ENCODE peak calls at places on chromosomes 7 and 10, in eight cellular contexts. T, R, V, C, J, E, L and N are unnamed samples. For H3K9me3, the result is how much of the 10 kb centered on the place peaks cover.

GRCh38 chr7:5283421-5284303 is 919 bp downstream of the SLC29A4 start:
- DNase-seq in T (peak), R (no peak), V (no peak), C (no peak), J (no peak), E (no peak), L (no peak), N (no peak)

GRCh38 chr10:110989016-110989415 is 69.6 kb downstream of the SHOC2 start:
- DNase-seq in T (no peak), R (no peak), V (no peak), C (peak), J (no peak), E (no peak), L (no peak), N (no peak)

GRCh38 chr10:69152002-69152401 is 28.0 kb downstream of the VPS26A start:
- DNase-seq in T (no peak), R (no peak), V (no peak), C (no peak), J (no peak), E (no peak), L (no peak), N (no peak)

GRCh38 chr7:105279688-105280007 is 109.1 kb downstream of the SRPK2 start:
- DNase-seq in T (no peak), R (no peak), V (no peak), C (no peak), J (no peak), E (no peak), L (no peak), N (no peak)

GRCh38 chr7:108203433-108204002 is 73.4 kb upstream of the LAMB4 start:
- DNase-seq in T (no peak), R (peak), V (peak), C (no peak), J (peak), E (no peak), L (no peak), N (no peak)

GRCh38 chr7:11527707-11528106 is 304.3 kb downstream of the THSD7A start:
- DNase-seq in T (no peak), R (no peak), V (no peak), C (no peak), J (no peak), E (no peak), L (no peak), N (no peak)

GRCh38 chr7:85972504-85973141 is 671.1 kb upstream of the GRM3 start:
- DNase-seq in T (no peak), R (no peak), V (no peak), C (no peak), J (no peak), E (no peak), L (no peak), N (no peak)

GRCh38 chr10:102632394-102633062 is 11.8 kb upstream of the TRIM8 start:
- DNase-seq in T (peak), R (peak), V (no peak), C (no peak), J (no peak), E (no peak), L (no peak), N (no peak)

GRCh38 chr10:49598986-49599385 is 11.1 kb upstream of the SLC18A3 start:
- DNase-seq in T (no peak), R (no peak), V (no peak), C (no peak), J (no peak), E (no peak), L (no peak), N (peak)

GRCh38 chr7:22669692-22670421 is 57.1 kb upstream of the IL6 start:
- DNase-seq in T (no peak), R (no peak), V (no peak), C (no peak), J (no peak), E (no peak), L (no peak), N (no peak)

GRCh38 chr7:130700760-130701159 is 14.4 kb upstream of the TSGA13 start:
- DNase-seq in T (no peak), R (no peak), V (no peak), C (no peak), J (no peak), E (no peak), L (no peak), N (no peak)

DNA sequence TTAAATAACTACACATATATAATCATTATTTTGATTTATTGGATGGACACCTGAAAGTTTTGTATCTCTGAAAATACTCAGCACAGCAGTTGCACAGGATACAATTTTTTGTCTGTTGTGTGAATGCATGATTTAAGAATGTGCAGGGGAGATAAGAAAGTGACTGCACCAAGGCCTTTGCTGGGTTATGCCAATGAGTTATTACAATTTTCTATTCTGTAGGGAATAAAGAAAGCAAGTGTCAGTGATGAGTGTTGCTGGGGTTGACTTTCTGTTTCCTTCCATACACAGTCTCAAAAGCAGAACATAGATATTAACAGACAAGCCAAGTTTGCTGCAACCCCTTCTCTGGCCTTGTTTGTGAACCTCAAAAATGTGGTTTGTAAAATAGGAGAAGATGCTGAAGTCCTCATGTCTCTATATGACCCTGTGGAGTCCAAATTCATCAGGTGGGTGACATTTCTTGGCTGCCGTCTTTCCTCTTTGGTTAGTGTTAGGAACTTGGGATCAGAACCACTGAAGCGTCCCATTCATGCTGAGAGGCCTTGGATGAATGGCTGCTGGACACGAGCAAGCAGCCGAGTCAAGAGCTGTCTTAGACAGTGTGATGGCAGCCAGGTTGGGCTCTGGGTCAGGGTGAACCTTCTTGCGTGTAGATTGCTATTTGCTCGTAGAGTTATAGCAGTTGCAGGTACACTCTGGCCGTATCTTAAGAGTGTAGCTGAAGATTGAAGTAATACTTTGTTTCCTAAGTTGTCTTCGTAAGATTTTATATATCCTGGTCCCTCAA is 92.8 kb downstream of the DOCK1 start:
- DNase-seq in T (no peak), R (peak), V (no peak), C (no peak), J (no peak), E (no peak), L (no peak), N (no peak)
- H3K9me3 ChIP-seq in T (under half), R (under half), V (under half), C (under half), J (under half), E (under half), L (under half), N (under half)

GRCh38 chr7:159198016-159198724 is 53.5 kb upstream of the VIPR2 start:
- DNase-seq in T (no peak), R (no peak), V (no peak), C (no peak), J (no peak), E (no peak), L (no peak), N (peak)
- H3K9me3 ChIP-seq in T (under half), R (under half), V (under half), C (under half), J (under half), E (under half), L (under half), N (under half)

GRCh38 chr7:157809154-157809862 is 472.5 kb downstream of the DNAJB6 start:
- DNase-seq in T (no peak), R (no peak), V (no peak), C (no peak), J (no peak), E (no peak), L (no peak), N (no peak)

GRCh38 chr7:157809863-157810851 is 473.4 kb downstream of the DNAJB6 start:
- DNase-seq in T (no peak), R (no peak), V (no peak), C (no peak), J (no peak), E (no peak), L (no peak), N (no peak)

GRCh38 chr7:157806711-157807110 is 469.9 kb downstream of the DNAJB6 start:
- DNase-seq in T (no peak), R (no peak), V (no peak), C (no peak), J (no peak), E (no peak), L (no peak), N (no peak)

GRCh38 chr7:157807510-157807909 is 470.7 kb downstream of the DNAJB6 start:
- DNase-seq in T (no peak), R (peak), V (no peak), C (peak), J (no peak), E (no peak), L (no peak), N (no peak)

DNA sequence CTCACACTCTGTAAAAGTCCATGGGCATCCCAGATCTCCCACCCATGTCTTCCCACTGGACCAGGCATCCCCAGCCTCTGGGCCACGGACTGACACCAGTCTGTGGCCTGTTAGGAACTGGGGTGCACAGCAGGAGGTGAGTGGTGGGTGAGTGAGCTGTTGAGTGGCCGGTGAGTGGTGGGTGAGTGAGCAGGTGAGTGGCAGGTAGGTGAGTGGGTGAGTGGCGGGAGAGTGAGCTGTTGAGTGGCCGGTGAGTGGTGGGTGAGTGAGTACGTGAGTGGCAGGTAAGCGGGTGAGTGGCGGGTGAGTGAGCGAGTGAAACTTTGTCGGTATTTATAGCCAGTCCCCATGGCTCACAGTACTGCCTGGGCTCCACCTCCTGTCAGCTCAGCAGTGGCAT is 471.2 kb downstream of the DNAJB6 start:
- DNase-seq in T (no peak), R (no peak), V (no peak), C (no peak), J (no peak), E (no peak), L (no peak), N (no peak)
- H3K9me3 ChIP-seq in T (under half), R (half or more), V (under half), C (under half), J (under half), E (half or more), L (under half), N (under half)

DNA sequence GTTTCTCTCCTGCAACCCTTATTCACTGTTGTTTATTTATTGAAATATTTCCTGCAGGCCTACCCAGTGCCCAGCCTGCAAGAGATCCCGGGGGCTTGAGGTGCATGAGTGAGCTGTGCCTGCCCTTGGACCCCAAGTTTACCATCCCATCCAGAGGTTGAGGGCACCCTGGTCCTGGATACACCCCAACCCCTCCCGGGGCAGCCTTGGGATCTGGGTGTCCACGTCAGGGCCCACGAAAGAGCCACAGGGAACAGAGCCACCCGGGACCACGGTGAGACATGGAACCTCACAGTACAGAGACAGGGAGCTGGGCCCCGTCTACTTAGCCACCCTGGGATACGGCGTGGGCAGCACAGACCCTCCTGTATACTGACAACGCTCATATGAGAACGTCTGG is 28.8 kb upstream of the PDGFA start:
- DNase-seq in T (no peak), R (no peak), V (no peak), C (no peak), J (no peak), E (no peak), L (no peak), N (no peak)
- H3K9me3 ChIP-seq in T (under half), R (under half), V (under half), C (under half), J (under half), E (under half), L (under half), N (under half)

DNA sequence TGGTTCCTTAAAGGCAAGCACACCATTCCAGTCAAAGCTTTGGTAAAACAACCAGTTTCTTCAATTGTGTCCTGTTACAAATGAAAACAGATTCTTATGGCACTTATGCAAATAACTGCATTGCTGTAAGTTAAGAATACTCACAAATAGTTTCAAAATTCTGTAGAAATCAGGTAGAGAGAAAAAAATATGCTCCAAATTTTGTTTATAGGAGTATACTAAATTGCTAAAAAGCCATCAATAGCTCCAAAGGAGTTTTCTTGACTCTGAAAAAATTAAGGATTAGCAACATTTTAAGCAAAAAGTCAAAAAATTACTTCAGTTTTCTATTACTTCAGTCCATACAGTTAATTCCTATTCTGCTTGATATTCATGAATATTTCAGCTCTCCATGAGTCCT is 51.3 kb upstream of the KAT6B start:
- DNase-seq in T (no peak), R (no peak), V (no peak), C (no peak), J (no peak), E (no peak), L (no peak), N (no peak)
- H3K9me3 ChIP-seq in T (under half), R (half or more), V (under half), C (under half), J (under half), E (under half), L (under half), N (under half)

DNA sequence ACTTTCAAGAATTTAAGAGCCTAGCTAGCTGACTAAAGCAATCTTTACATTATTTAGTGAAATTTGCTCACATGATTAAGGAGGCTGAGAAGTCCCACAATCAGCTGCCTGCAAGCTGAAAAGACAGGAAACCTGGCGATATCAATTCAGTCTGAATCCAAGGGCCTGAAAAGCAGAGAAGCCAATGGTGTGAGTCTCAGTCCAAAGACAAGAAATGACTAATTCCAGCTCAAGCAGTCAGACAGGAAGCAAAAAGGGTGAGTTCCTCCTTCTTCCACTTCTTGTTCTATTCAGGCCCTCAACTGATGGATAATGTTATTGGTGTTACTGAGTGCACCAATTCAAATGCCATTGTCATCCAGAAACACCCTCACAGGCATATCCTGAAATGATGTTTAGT is 1231.6 kb upstream of the CELF2 start:
- DNase-seq in T (no peak), R (no peak), V (no peak), C (peak), J (no peak), E (peak), L (no peak), N (no peak)
- H3K9me3 ChIP-seq in T (under half), R (under half), V (under half), C (under half), J (under half), E (under half), L (under half), N (under half)

GRCh38 chr10:133444342-133445267 is 9.1 kb upstream of the SCART1 start:
- DNase-seq in T (no peak), R (no peak), V (no peak), C (no peak), J (no peak), E (no peak), L (peak), N (peak)

GRCh38 chr10:133441780-133442179 is 12.0 kb upstream of the SCART1 start:
- DNase-seq in T (no peak), R (no peak), V (no peak), C (no peak), J (no peak), E (no peak), L (peak), N (peak)

GRCh38 chr10:133445268-133445732 is 8.4 kb upstream of the SCART1 start:
- DNase-seq in T (no peak), R (peak), V (no peak), C (no peak), J (no peak), E (no peak), L (peak), N (peak)

GRCh38 chr10:133442191-133442966 is 11.4 kb upstream of the SCART1 start:
- DNase-seq in T (no peak), R (no peak), V (no peak), C (no peak), J (no peak), E (no peak), L (peak), N (peak)

GRCh38 chr10:133442967-133443924 is 10.5 kb upstream of the SCART1 start:
- DNase-seq in T (no peak), R (no peak), V (no peak), C (no peak), J (no peak), E (no peak), L (peak), N (no peak)
- H3K9me3 ChIP-seq in T (under half), R (under half), V (under half), C (under half), J (under half), E (under half), L (under half), N (under half)